ENCODE peak calls at places on chromosomes 5 and 9, in six cellular contexts. U is choroid plexus epithelial cell, V is neural progenitor cell, J is AG09309, D is IMR-90, K is WTC11. H is an unnamed sample.

GRCh38 chr5:6540111-6540830 is 91.6 kb downstream of the UBE2QL1 start:
- DNase-seq in V (no peak), K (no peak), U (peak), J (no peak), D (peak), H (peak)

GRCh38 chr9:35564658-35565061 is 40.4 kb upstream of the TESK1 start:
- DNase-seq in K (no peak), D (no peak), J (no peak), V (no peak), U (no peak), H (no peak)

GRCh38 chr5:5374034-5374715 is 48.3 kb upstream of the ICE1 start:
- DNase-seq in J (no peak), K (no peak), U (peak), D (peak), V (no peak), H (no peak)

GRCh38 chr5:97163790-97164285 is 19.2 kb downstream of the RIOK2 start:
- DNase-seq in K (no peak), J (no peak), V (no peak), U (no peak), D (no peak), H (no peak)

GRCh38 chr5:107092695-107093094 is 578.0 kb downstream of the EFNA5 start:
- DNase-seq in V (no peak), D (no peak), J (no peak), K (no peak), U (no peak), H (no peak)

GRCh38 chr9:99436636-99437035 is 214.6 kb downstream of the SEC61B start:
- DNase-seq in J (no peak), V (no peak), U (no peak), D (no peak), K (no peak), H (no peak)

GRCh38 chr5:39106332-39106731 is 32.1 kb upstream of the RICTOR start:
- DNase-seq in U (peak), J (no peak), K (no peak), D (peak), V (no peak), H (no peak)

GRCh38 chr5:141866111-141866510 is 12.1 kb downstream of the PCDH1 start:
- DNase-seq in U (no peak), J (no peak), V (no peak), D (no peak), K (no peak), H (no peak)

GRCh38 chr5:87383216-87383615 is 29.5 kb downstream of the CCNH start:
- DNase-seq in U (peak), J (no peak), K (no peak), V (no peak), D (peak), H (no peak)

GRCh38 chr5:132253008-132253441 is 4.5 kb upstream of the PDLIM4 start:
- DNase-seq in K (no peak), D (no peak), V (no peak), J (no peak), U (no peak), H (no peak)

GRCh38 chr9:7570107-7570720 is 229.4 kb downstream of the DMAC1 start:
- DNase-seq in K (peak), U (peak), V (peak), J (peak), D (peak), H (no peak)

GRCh38 chr9:99822096-99822595 is 461 bp downstream of the NR4A3 start:
- DNase-seq in D (no peak), V (no peak), J (no peak), K (no peak), U (peak), H (peak)

GRCh38 chr5:172093965-172094364 is 87.5 kb upstream of the FBXW11 start:
- DNase-seq in J (no peak), D (no peak), U (peak), K (no peak), V (no peak), H (no peak)

GRCh38 chr5:95697781-95698681 is 15.2 kb upstream of the SPATA9 start:
- DNase-seq in D (no peak), J (no peak), V (no peak), K (no peak), U (peak), H (no peak)

GRCh38 chr5:95704150-95704549 is 21.4 kb upstream of the SPATA9 start:
- DNase-seq in D (no peak), J (no peak), U (peak), K (no peak), V (no peak), H (no peak)

GRCh38 chr5:102863764-102864560 is 108.9 kb downstream of the PAM start:
- DNase-seq in J (no peak), D (peak), K (no peak), V (peak), U (no peak), H (no peak)

GRCh38 chr9:77585335-77585786 is 62.8 kb downstream of the GNA14 start:
- DNase-seq in V (no peak), U (no peak), D (no peak), J (no peak), K (no peak), H (no peak)

GRCh38 chr9:29439961-29440360 is 1866.7 kb upstream of the C9orf72 start:
- DNase-seq in J (no peak), U (peak), D (no peak), V (no peak), K (no peak), H (no peak)

GRCh38 chr5:56434986-56435385 is 201.9 kb upstream of the ANKRD55 start:
- DNase-seq in V (no peak), U (no peak), D (no peak), K (no peak), J (no peak), H (no peak)

GRCh38 chr9:37617837-37618236 is 25.4 kb upstream of the TOMM5 start:
- DNase-seq in J (peak), U (peak), K (no peak), V (peak), D (peak), H (no peak)

GRCh38 chr5:176365663-176366574 is 632 bp downstream of the ARL10 start:
- DNase-seq in J (peak), D (peak), V (peak), K (peak), U (peak), H (no peak)

GRCh38 chr9:32644698-32645097 is 9.2 kb upstream of the TAF1L start:
- DNase-seq in J (peak), D (peak), V (no peak), U (peak), K (no peak), H (no peak)

GRCh38 chr9:119216891-119217290 is 152.3 kb downstream of the BRINP1 start:
- DNase-seq in J (no peak), V (no peak), K (no peak), U (no peak), D (no peak), H (no peak)

GRCh38 chr5:959581-960531 is 48.7 kb upstream of the NKD2 start:
- DNase-seq in K (no peak), J (no peak), D (no peak), U (no peak), V (no peak), H (peak)

GRCh38 chr5:157204765-157205164 is 24.1 kb downstream of the ITK start:
- DNase-seq in K (no peak), U (no peak), D (no peak), V (no peak), J (no peak), H (no peak)

GRCh38 chr9:16728128-16728505 is 142.4 kb downstream of the BNC2 start:
- DNase-seq in V (no peak), J (no peak), D (peak), U (no peak), K (no peak), H (no peak)

GRCh38 chr9:7342229-7342628 is 457.3 kb downstream of the DMAC1 start:
- DNase-seq in U (peak), K (no peak), J (no peak), D (no peak), V (no peak), H (no peak)

GRCh38 chr5:13859285-13859684 is 85.2 kb downstream of the DNAH5 start:
- DNase-seq in D (peak), K (no peak), V (no peak), J (no peak), U (no peak), H (no peak)

GRCh38 chr5:76084496-76085285 is 1.5 kb downstream of the SV2C start:
- DNase-seq in V (peak), K (peak), D (no peak), J (no peak), U (no peak), H (no peak)

GRCh38 chr9:35972093-35972492 is 14.1 kb upstream of the OR2S2 start:
- DNase-seq in D (no peak), J (no peak), K (peak), U (no peak), V (peak), H (no peak)

GRCh38 chr5:26942481-26942880 is 95.9 kb downstream of the CDH9 start:
- DNase-seq in J (no peak), D (peak), K (no peak), V (no peak), U (peak), H (no peak)

GRCh38 chr5:322942-323879 is 1.7 kb downstream of the AHRR start:
- DNase-seq in U (no peak), J (no peak), D (peak), K (no peak), V (no peak), H (no peak)

GRCh38 chr5:52466749-52467148 is 321.0 kb upstream of the ITGA1 start:
- DNase-seq in K (no peak), V (no peak), J (no peak), D (no peak), U (no peak), H (no peak)

GRCh38 chr5:36701085-36701691 is 94.8 kb downstream of the SLC1A3 start:
- DNase-seq in V (no peak), U (no peak), K (no peak), J (no peak), D (no peak), H (no peak)

GRCh38 chr9:13596383-13596970 is 317.0 kb upstream of the MPDZ start:
- DNase-seq in J (no peak), D (no peak), V (no peak), K (peak), U (peak), H (no peak)

GRCh38 chr5:86108825-86109224 is 508.9 kb upstream of the COX7C start:
- DNase-seq in K (no peak), D (no peak), J (no peak), V (no peak), U (no peak), H (no peak)

GRCh38 chr5:113452941-113453340 is 18.2 kb upstream of the TSSK1B start:
- DNase-seq in K (no peak), V (no peak), U (no peak), D (no peak), J (no peak), H (no peak)

GRCh38 chr9:137025120-137025966 is 2.7 kb downstream of the ABCA2 start:
- DNase-seq in U (no peak), J (no peak), V (peak), D (no peak), K (no peak), H (no peak)
- TF ChIP-seq CTCF in U (no peak), J (no peak), V (no peak), D (no peak), K (no peak), H (peak)

GRCh38 chr9:136544549-136545064 is 1.2 kb downstream of the NOTCH1 start:
- DNase-seq in K (no peak), J (no peak), D (no peak), V (peak), U (no peak), H (no peak)

GRCh38 chr9:136545065-136545965 is 533 bp downstream of the NOTCH1 start:
- DNase-seq in U (no peak), K (no peak), V (peak), D (no peak), J (no peak), H (no peak)

GRCh38 chr9:136545966-136546696 is at the start of gene NOTCH1:
- DNase-seq in D (peak), K (peak), U (peak), J (peak), V (peak), H (peak)

GRCh38 chr9:136547508-136548215 is 1.8 kb upstream of the NOTCH1 start:
- DNase-seq in K (no peak), U (no peak), D (no peak), V (no peak), J (no peak), H (no peak)

GRCh38 chr9:136546697-136547481 is 1.0 kb upstream of the NOTCH1 start:
- DNase-seq in K (no peak), U (peak), V (peak), J (no peak), D (peak), H (no peak)
- TF ChIP-seq CTCF in K (no peak), U (no peak), V (no peak), J (no peak), D (no peak), H (no peak)

GRCh38 chr5:178150977-178151734 is 2.5 kb downstream of the NHP2 start:
- DNase-seq in U (peak), D (no peak), J (no peak), V (peak), K (no peak), H (no peak)
- TF ChIP-seq CTCF in U (peak), D (no peak), J (no peak), V (no peak), K (no peak), H (peak)

GRCh38 chr9:134525841-134526797 is 115.5 kb upstream of the COL5A1 start:
- DNase-seq in D (no peak), U (no peak), V (no peak), K (no peak), J (no peak), H (peak)
- TF ChIP-seq CTCF in D (no peak), U (no peak), V (no peak), K (no peak), J (peak), H (no peak)

GRCh38 chr9:81174023-81174422 is 515.3 kb downstream of the TLE1 start:
- DNase-seq in D (no peak), J (no peak), U (no peak), K (no peak), V (no peak), H (no peak)
- TF ChIP-seq CTCF in D (no peak), J (no peak), U (peak), K (no peak), V (no peak), H (no peak)

H was measured in type B pancreatic cell.